ENCODE peak calls at places on chromosomes 12 and 14, in five cellular contexts. One of them, this sample, is unnamed.

GRCh38 chr14:25048170-25049126 is 1.5 kb downstream of the STXBP6 start:
- DNase-seq in GM12878: no peak
- DNase-seq in HepG2: no peak
- DNase-seq in K562: peak; percentile 69
- DNase-seq in H1: no peak
- DNase-seq in this sample: no peak

GRCh38 chr12:15700595-15700994 is 88.6 kb downstream of the EPS8 start:
- DNase-seq in GM12878: peak; percentile 46
- DNase-seq in HepG2: no peak
- DNase-seq in K562: peak; percentile 4
- DNase-seq in H1: no peak
- DNase-seq in this sample: no peak

GRCh38 chr12:88401153-88401552 is 179.1 kb downstream of the KITLG start:
- DNase-seq in GM12878: no peak
- DNase-seq in HepG2: no peak
- DNase-seq in K562: no peak
- DNase-seq in H1: no peak
- DNase-seq in this sample: no peak

GRCh38 chr12:75137896-75138295 is 71.7 kb downstream of the KCNC2 start:
- DNase-seq in GM12878: no peak
- DNase-seq in HepG2: no peak
- DNase-seq in K562: no peak
- DNase-seq in H1: no peak
- DNase-seq in this sample: no peak

GRCh38 chr12:122974274-122974891 is 661 bp upstream of the OGFOD2 start:
- DNase-seq in GM12878: peak; percentile 96
- DNase-seq in HepG2: peak; percentile 96
- DNase-seq in K562: peak; percentile 99
- DNase-seq in H1: peak; percentile 93
- DNase-seq in this sample: peak; percentile 99

GRCh38 chr14:105856676-105857222 is 330.4 kb downstream of the TMEM121 start:
- DNase-seq in GM12878: no peak
- DNase-seq in HepG2: no peak
- DNase-seq in K562: no peak
- DNase-seq in H1: no peak
- DNase-seq in this sample: no peak

GRCh38 chr12:117031843-117032592 is 67.2 kb downstream of the TESC start:
- DNase-seq in GM12878: no peak
- DNase-seq in HepG2: no peak
- DNase-seq in K562: no peak
- DNase-seq in H1: no peak
- DNase-seq in this sample: no peak

GRCh38 chr14:61184117-61184516 is 97.0 kb downstream of the TMEM30B start:
- DNase-seq in GM12878: no peak
- DNase-seq in HepG2: no peak
- DNase-seq in K562: no peak
- DNase-seq in H1: no peak
- DNase-seq in this sample: no peak

GRCh38 chr12:95130096-95130495 is 56.7 kb upstream of the NR2C1 start:
- DNase-seq in GM12878: no peak
- DNase-seq in HepG2: no peak
- DNase-seq in K562: no peak
- DNase-seq in H1: no peak
- DNase-seq in this sample: no peak

GRCh38 chr12:82596484-82596883 is 90.2 kb upstream of the TMTC2 start:
- DNase-seq in GM12878: no peak
- DNase-seq in HepG2: no peak
- DNase-seq in K562: no peak
- DNase-seq in H1: no peak
- DNase-seq in this sample: no peak

GRCh38 chr12:79063258-79063657 is 198.7 kb downstream of the SYT1 start:
- DNase-seq in GM12878: no peak
- DNase-seq in HepG2: no peak
- DNase-seq in K562: no peak
- DNase-seq in H1: no peak
- DNase-seq in this sample: peak; percentile 15

GRCh38 chr14:73452341-73453191 is 5.8 kb downstream of the NUMB start:
- DNase-seq in GM12878: no peak
- DNase-seq in HepG2: no peak
- DNase-seq in K562: peak; percentile 50
- DNase-seq in H1: no peak
- DNase-seq in this sample: no peak
- TF ChIP-seq USF2 in GM12878: no peak
- TF ChIP-seq USF2 in HepG2: no peak
- TF ChIP-seq USF2 in K562: no peak
- TF ChIP-seq USF2 in H1: no peak
- TF ChIP-seq USF2 in this sample: no peak

GRCh38 chr12:110176745-110177144 is 52.6 kb downstream of the IFT81 start:
- DNase-seq in GM12878: no peak
- DNase-seq in HepG2: no peak
- DNase-seq in K562: no peak
- DNase-seq in H1: no peak
- DNase-seq in this sample: no peak
- TF ChIP-seq SP1 in GM12878: no peak
- TF ChIP-seq SP1 in HepG2: no peak
- TF ChIP-seq SP1 in K562: no peak
- TF ChIP-seq SP1 in H1: no peak
- TF ChIP-seq SP1 in this sample: no peak

GRCh38 chr14:28704153-28704552 is 62.4 kb upstream of the FOXG1 start:
- DNase-seq in GM12878: no peak
- DNase-seq in HepG2: no peak
- DNase-seq in K562: no peak
- DNase-seq in H1: no peak
- DNase-seq in this sample: no peak

GRCh38 chr14:28703482-28703881 is 63.1 kb upstream of the FOXG1 start:
- DNase-seq in GM12878: no peak
- DNase-seq in HepG2: no peak
- DNase-seq in K562: no peak
- DNase-seq in H1: no peak
- DNase-seq in this sample: no peak

DNA sequence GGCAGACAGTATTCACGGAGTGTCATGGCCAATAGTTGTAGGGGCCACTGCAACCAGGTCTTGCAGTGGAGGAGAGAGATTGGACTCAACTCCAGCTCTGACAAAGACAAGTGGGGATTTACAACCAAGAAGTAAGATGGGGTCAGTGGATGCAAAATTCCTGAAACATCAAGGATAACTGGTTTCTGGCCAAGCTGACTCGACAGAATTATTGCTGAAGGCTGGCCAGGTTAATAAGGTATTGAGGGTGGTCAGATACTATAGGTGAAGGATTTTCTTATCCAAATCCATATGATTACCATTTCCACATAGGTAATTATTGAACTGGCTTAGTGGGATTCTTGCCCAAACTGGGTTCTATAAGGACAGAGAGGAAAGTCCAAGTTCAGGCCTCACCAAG is 64.9 kb upstream of the FOXG1 start:
- DNase-seq in GM12878: no peak
- DNase-seq in HepG2: no peak
- DNase-seq in K562: no peak
- DNase-seq in H1: no peak
- DNase-seq in this sample: no peak
- TF ChIP-seq USF2 in GM12878: no peak
- TF ChIP-seq USF2 in HepG2: no peak
- TF ChIP-seq USF2 in K562: no peak
- TF ChIP-seq USF2 in H1: no peak
- TF ChIP-seq USF2 in this sample: no peak

DNA sequence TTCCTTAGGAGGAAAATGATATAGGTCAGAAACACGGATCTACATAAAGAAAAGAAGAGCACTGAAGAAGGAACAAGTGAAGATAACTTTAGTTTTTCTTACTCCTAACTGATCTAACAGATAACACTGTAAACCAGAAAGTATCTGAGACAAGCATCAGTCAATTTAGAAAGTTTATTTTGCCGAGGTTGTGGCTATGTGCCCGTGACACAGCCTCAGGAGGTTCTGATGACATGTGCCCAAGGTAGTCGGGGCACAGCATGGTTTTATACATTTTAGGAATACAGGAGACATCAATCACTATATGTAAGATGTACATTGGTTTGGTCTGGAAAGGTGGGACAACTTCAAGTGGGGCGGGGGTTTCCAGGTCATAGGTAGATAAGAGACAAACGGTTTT is 23.0 kb downstream of the SAMD15 start:
- DNase-seq in GM12878: no peak
- DNase-seq in HepG2: no peak
- DNase-seq in K562: no peak
- DNase-seq in H1: no peak
- DNase-seq in this sample: no peak
- TF ChIP-seq SP1 in GM12878: no peak
- TF ChIP-seq SP1 in HepG2: no peak
- TF ChIP-seq SP1 in K562: no peak
- TF ChIP-seq SP1 in H1: no peak
- TF ChIP-seq SP1 in this sample: no peak

DNA sequence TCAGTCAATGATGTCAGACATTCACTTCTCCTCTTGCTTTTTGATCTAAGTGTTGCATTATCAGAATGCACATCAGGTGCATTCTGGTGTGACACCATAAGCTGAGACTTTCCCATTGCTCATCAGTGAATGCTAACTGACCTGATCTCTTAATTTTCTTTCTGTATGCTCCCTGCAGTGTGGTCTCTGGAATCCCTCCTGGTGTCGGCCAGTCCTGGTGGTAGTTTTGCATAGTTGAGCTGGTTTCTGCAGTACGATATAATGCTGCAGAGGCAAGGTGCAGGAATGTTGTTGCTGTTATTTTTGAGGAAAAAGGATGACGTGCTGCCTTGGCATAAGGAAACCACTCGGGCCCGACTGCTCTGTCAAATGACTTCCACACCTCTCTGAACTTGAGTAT is 11.0 kb upstream of the SRP54 start:
- DNase-seq in GM12878: no peak
- DNase-seq in HepG2: no peak
- DNase-seq in K562: no peak
- DNase-seq in H1: no peak
- DNase-seq in this sample: no peak
- TF ChIP-seq USF2 in GM12878: no peak
- TF ChIP-seq USF2 in HepG2: no peak
- TF ChIP-seq USF2 in K562: no peak
- TF ChIP-seq USF2 in H1: no peak
- TF ChIP-seq USF2 in this sample: no peak

GRCh38 chr12:26233620-26234019 is 38.2 kb downstream of the SSPN start:
- DNase-seq in GM12878: no peak
- DNase-seq in HepG2: no peak
- DNase-seq in K562: no peak
- DNase-seq in H1: no peak
- DNase-seq in this sample: no peak
- TF ChIP-seq SP1 in GM12878: no peak
- TF ChIP-seq SP1 in HepG2: no peak
- TF ChIP-seq SP1 in K562: no peak
- TF ChIP-seq SP1 in H1: no peak
- TF ChIP-seq SP1 in this sample: no peak

GRCh38 chr14:101005447-101005846 is 101.9 kb upstream of the RTL1 start:
- DNase-seq in GM12878: no peak
- DNase-seq in HepG2: no peak
- DNase-seq in K562: no peak
- DNase-seq in H1: no peak
- DNase-seq in this sample: no peak
- TF ChIP-seq USF2 in GM12878: no peak
- TF ChIP-seq USF2 in HepG2: no peak
- TF ChIP-seq USF2 in K562: no peak
- TF ChIP-seq USF2 in H1: no peak
- TF ChIP-seq USF2 in this sample: no peak

This sample was measured in WTC11.